ENCODE peak calls at places on chromosomes 3 and 15, in ten cellular contexts. X is progenitor cell of endocrine pancreas, C is body of pancreas, L is HTR-8/SVneo, K is COR-L47, V is T-cell, Y is NCI-H460, T is SK-N-SH, E is esophagus squamous epithelium, D is NCI-H2171 treated with DMSO at 0.1 percent for 48 hours. G is an unnamed sample.

GRCh38 chr15:31236184-31237041 is 90.2 kb upstream of the KLF13 start:
- DNase-seq in X (no peak), C (peak; percentile 59), L (peak; percentile 84), K (peak; percentile 98), V (no peak), Y (peak; percentile 42), T (peak; percentile 86), E (no peak), D (peak; percentile 93), G (no peak)

GRCh38 chr3:10964537-10965167 is 27.9 kb upstream of the SLC6A1 start:
- DNase-seq in X (peak; percentile 36), C (no peak), L (peak; percentile 27), K (no peak), V (no peak), Y (peak; percentile 11), T (no peak), E (no peak), D (no peak), G (peak; percentile 77)

GRCh38 chr3:45112939-45113338 is 33.2 kb downstream of the CDCP1 start:
- DNase-seq in X (no peak), C (no peak), L (no peak), K (no peak), V (no peak), Y (no peak), T (no peak), E (no peak), D (no peak), G (no peak)

GRCh38 chr3:143135150-143135549 is 15.6 kb downstream of the CHST2 start:
- DNase-seq in X (no peak), C (no peak), L (peak; percentile 89), K (peak; percentile 50), V (no peak), Y (no peak), T (peak; percentile 17), E (no peak), D (no peak), G (no peak)

GRCh38 chr3:170257145-170257544 is 34.9 kb downstream of the PRKCI start:
- DNase-seq in X (no peak), C (no peak), L (no peak), K (no peak), V (no peak), Y (no peak), T (no peak), E (no peak), D (no peak), G (no peak)

GRCh38 chr3:14329116-14329830 is 73.1 kb upstream of the SLC6A6 start:
- DNase-seq in X (no peak), C (no peak), L (peak; percentile 52), K (peak; percentile 83), V (no peak), Y (no peak), T (no peak), E (no peak), D (peak; percentile 91), G (no peak)

GRCh38 chr3:172142074-172143059 is 103.0 kb downstream of the FNDC3B start:
- DNase-seq in X (no peak), C (no peak), L (no peak), K (no peak), V (no peak), Y (no peak), T (no peak), E (no peak), D (no peak), G (no peak)

GRCh38 chr15:64426845-64427465 is 33.4 kb upstream of the ZNF609 start:
- DNase-seq in X (no peak), C (no peak), L (peak; percentile 13), K (peak; percentile 55), V (no peak), Y (no peak), T (no peak), E (no peak), D (peak; percentile 51), G (no peak)

GRCh38 chr3:141950572-141951493 is 74.4 kb downstream of the ATP1B3 start:
- DNase-seq in X (no peak), C (no peak), L (no peak), K (no peak), V (no peak), Y (no peak), T (no peak), E (no peak), D (no peak), G (no peak)

GRCh38 chr3:62139957-62140356 is 233.4 kb downstream of the FEZF2 start:
- DNase-seq in X (no peak), C (no peak), L (no peak), K (no peak), V (no peak), Y (peak; percentile 47), T (no peak), E (no peak), D (no peak), G (no peak)

GRCh38 chr3:177835008-177835407 is 637.7 kb upstream of the TBL1XR1 start:
- DNase-seq in X (no peak), C (no peak), L (peak; percentile 48), K (peak; percentile 48), V (no peak), Y (no peak), T (no peak), E (no peak), D (no peak), G (no peak)

GRCh38 chr15:90954712-90955671 is at the start of gene RCCD1:
- DNase-seq in X (peak; percentile 80), C (peak; percentile 94), L (no peak), K (peak; percentile 93), V (peak; percentile 79), Y (peak; percentile 93), T (peak; percentile 98), E (peak; percentile 64), D (peak; percentile 92), G (peak; percentile 100)

GRCh38 chr3:169278092-169278491 is 385.4 kb downstream of the MECOM start:
- DNase-seq in X (no peak), C (no peak), L (no peak), K (no peak), V (no peak), Y (no peak), T (no peak), E (no peak), D (no peak), G (no peak)

GRCh38 chr15:88257311-88257901 is 867 bp upstream of the NTRK3 start:
- DNase-seq in X (no peak), C (no peak), L (no peak), K (no peak), V (no peak), Y (no peak), T (peak; percentile 55), E (no peak), D (no peak), G (no peak)

GRCh38 chr3:65151660-65152059 is 463.9 kb upstream of the ADAMTS9 start:
- DNase-seq in X (no peak), C (no peak), L (no peak), K (no peak), V (no peak), Y (no peak), T (no peak), E (no peak), D (no peak), G (no peak)

GRCh38 chr3:190566043-190566933 is 52.4 kb downstream of the IL1RAP start:
- DNase-seq in X (no peak), C (peak; percentile 72), L (peak; percentile 84), K (no peak), V (no peak), Y (peak; percentile 98), T (peak; percentile 6), E (peak; percentile 37), D (no peak), G (peak; percentile 23)

GRCh38 chr3:11835028-11835639 is 11.6 kb downstream of the TAMM41 start:
- DNase-seq in X (no peak), C (no peak), L (peak; percentile 51), K (no peak), V (no peak), Y (no peak), T (peak; percentile 44), E (no peak), D (peak; percentile 31), G (no peak)

GRCh38 chr3:179376474-179376873 is 29.0 kb downstream of the MFN1 start:
- DNase-seq in X (no peak), C (no peak), L (no peak), K (no peak), V (no peak), Y (no peak), T (no peak), E (no peak), D (no peak), G (no peak)

GRCh38 chr15:93716615-93717221 is 514.6 kb upstream of the MCTP2 start:
- DNase-seq in X (no peak), C (no peak), L (no peak), K (no peak), V (no peak), Y (no peak), T (no peak), E (no peak), D (peak; percentile 44), G (no peak)

GRCh38 chr3:72461787-72462186 is 386.5 kb downstream of the SHQ1 start:
- DNase-seq in X (no peak), C (no peak), L (no peak), K (no peak), V (no peak), Y (no peak), T (no peak), E (no peak), D (no peak), G (no peak)

GRCh38 chr3:173826901-173827609 is 429.5 kb downstream of the NLGN1 start:
- DNase-seq in X (no peak), C (no peak), L (no peak), K (no peak), V (no peak), Y (no peak), T (no peak), E (no peak), D (no peak), G (no peak)

GRCh38 chr15:28994142-28994829 is 108.5 kb downstream of the APBA2 start:
- DNase-seq in X (no peak), C (no peak), L (no peak), K (no peak), V (no peak), Y (no peak), T (no peak), E (no peak), D (no peak), G (no peak)

GRCh38 chr3:133882986-133883586 is 12.6 kb downstream of the RAB6B start:
- DNase-seq in X (no peak), C (no peak), L (no peak), K (no peak), V (no peak), Y (no peak), T (no peak), E (no peak), D (no peak), G (no peak)

GRCh38 chr15:31217566-31218270 is 108.9 kb upstream of the KLF13 start:
- DNase-seq in X (no peak), C (no peak), L (no peak), K (no peak), V (no peak), Y (no peak), T (no peak), E (no peak), D (no peak), G (no peak)

GRCh38 chr3:123088360-123088759 is 21.5 kb downstream of the PDIA5 start:
- DNase-seq in X (no peak), C (no peak), L (no peak), K (no peak), V (no peak), Y (no peak), T (no peak), E (no peak), D (peak; percentile 95), G (no peak)

GRCh38 chr3:54691230-54691900 is 236.5 kb downstream of the LRTM1 start:
- DNase-seq in X (no peak), C (no peak), L (no peak), K (no peak), V (no peak), Y (no peak), T (no peak), E (no peak), D (no peak), G (no peak)

GRCh38 chr3:174253940-174254339 is 605.2 kb upstream of the NAALADL2 start:
- DNase-seq in X (no peak), C (no peak), L (no peak), K (no peak), V (no peak), Y (no peak), T (no peak), E (no peak), D (peak; percentile 29), G (no peak)

GRCh38 chr3:177615015-177615414 is 417.7 kb upstream of the TBL1XR1 start:
- DNase-seq in X (no peak), C (peak; percentile 75), L (peak; percentile 37), K (peak; percentile 18), V (no peak), Y (no peak), T (no peak), E (no peak), D (no peak), G (peak; percentile 14)

G was measured in HuH-7.5.